ENCODE peak calls at places on chromosomes 3 and 15, in six cellular contexts. E, G, U, M, P and J are unnamed samples. For H3K9me2, the result is how much of the 10 kb centered on the place peaks cover.

GRCh38 chr15:70291295-70291694 is 193.6 kb upstream of the TLE3 start:
- DNase-seq in U (no peak), E (no peak), M (no peak), P (no peak), G (no peak), J (no peak)

GRCh38 chr15:57909388-57909787 is 156.1 kb downstream of the ALDH1A2 start:
- DNase-seq in E (no peak), G (no peak), P (no peak), M (no peak), U (no peak), J (no peak)

GRCh38 chr3:10417849-10418248 is 87.5 kb downstream of the ATP2B2 start:
- DNase-seq in P (peak), M (peak), U (no peak), E (peak), G (peak), J (no peak)

GRCh38 chr15:51387699-51388041 is 46.2 kb downstream of the GLDN start:
- DNase-seq in E (no peak), G (no peak), M (no peak), U (no peak), P (no peak), J (no peak)

GRCh38 chr3:39491014-39491413 is 23.5 kb downstream of the MOBP start:
- DNase-seq in M (no peak), G (no peak), E (no peak), P (no peak), U (no peak), J (no peak)

GRCh38 chr15:52994290-52994689 is 204.2 kb upstream of the ONECUT1 start:
- DNase-seq in P (no peak), G (no peak), M (no peak), U (no peak), E (no peak), J (no peak)

GRCh38 chr3:132726341-132726823 is 4.2 kb upstream of the NPHP3 start:
- DNase-seq in P (peak), G (no peak), M (peak), E (peak), U (peak), J (peak)

GRCh38 chr3:37571269-37571668 is 290.4 kb upstream of the CTDSPL start:
- DNase-seq in G (no peak), M (peak), P (no peak), U (no peak), E (no peak), J (no peak)

GRCh38 chr3:140902791-140903190 is 38.8 kb upstream of the SLC25A36 start:
- DNase-seq in U (no peak), E (no peak), G (no peak), P (no peak), M (no peak), J (no peak)

GRCh38 chr3:125212096-125212508 is 446 bp downstream of the SLC12A8 start:
- DNase-seq in G (no peak), P (peak), U (no peak), E (peak), M (no peak), J (peak)
- TF ChIP-seq EZH2 in G (no peak), P (no peak), U (no peak), E (no peak), M (no peak), J (no peak)

DNA sequence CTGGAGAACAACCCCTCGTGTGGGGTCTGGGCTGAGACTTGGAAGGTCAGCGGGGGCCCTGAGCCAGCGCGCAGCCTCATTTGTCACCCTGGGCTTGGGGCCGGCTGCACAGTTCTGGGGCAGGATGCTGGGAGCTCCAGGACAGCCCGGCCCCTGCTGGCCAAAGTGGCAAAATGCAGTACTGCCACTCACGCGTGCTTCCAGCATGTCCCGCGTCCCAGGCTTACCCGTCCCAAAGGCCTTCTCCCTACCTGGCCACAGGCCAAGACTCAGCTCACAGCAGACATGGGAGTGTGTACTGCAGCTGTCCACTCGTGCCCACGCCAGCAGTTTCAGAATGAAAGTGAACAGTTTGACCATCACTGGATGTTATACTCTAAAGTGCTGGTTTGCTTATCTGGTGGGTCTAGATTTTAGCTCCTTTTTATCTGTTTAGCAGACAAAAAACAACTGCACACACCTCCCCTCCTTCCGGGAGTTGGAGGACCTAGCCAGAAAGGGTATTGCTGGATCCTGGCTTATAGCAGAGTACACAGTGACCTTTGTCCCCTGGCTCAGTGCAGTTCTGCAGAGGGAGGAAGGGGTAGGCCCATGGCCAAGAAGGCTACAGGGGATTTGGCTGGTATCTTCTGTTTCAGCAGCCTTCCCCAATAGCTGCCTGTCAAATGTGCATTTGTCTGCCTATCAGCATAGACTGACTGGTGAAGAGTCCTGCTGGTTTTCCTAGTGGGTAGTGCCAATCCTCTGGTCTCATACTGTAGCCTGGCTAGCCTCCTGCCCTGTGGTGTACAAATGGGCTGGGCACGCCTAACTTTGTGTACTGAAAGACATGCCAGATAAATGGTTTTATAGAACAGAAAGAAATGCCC is 23.2 kb upstream of the IP6K2 start:
- DNase-seq in G (peak), U (peak), P (peak), M (peak), E (peak), J (peak)
- TF ChIP-seq EZH2phosphoT487 in G (no peak), U (no peak), P (no peak), M (no peak), E (no peak), J (no peak)

DNA sequence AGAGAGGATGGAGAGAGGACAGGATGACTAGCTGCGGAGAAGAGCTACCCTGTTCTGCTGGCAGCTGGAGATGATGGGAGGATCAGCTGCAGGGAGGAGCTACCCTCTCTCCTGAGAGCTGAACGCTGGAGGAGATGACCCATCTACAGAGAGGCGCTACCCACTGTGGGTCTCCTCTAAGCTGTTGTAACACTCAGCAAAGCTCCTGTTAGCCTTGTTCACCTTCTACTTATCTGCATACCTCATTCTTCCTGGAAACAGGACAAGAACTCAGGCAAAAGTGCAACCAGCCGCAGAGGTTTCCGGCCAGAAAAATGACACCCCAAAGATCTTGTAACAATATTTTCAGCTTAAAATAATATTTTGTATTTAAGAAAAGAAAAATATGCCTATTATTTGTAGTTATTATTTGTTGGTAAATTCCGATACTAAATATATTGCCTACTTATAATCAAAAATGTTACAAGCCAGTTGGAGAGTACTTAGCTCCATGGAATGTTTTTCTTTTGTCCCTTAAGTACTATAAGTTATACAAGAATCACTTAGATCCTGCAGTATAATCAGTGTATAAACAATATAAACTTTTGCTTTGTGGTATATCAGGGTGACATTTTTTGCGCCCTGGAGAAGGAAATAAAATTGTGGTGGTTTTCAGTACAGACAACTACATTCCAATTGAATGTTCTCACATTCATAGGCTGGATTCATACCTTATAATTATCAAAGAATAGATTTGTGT is 1188.0 kb upstream of the CADM2 start:
- DNase-seq in E (no peak), G (no peak), M (no peak), P (no peak), U (no peak), J (no peak)
- H3K9me2 ChIP-seq in E (under half), G (under half), M (under half), P (under half), U (under half), J (under half)

DNA sequence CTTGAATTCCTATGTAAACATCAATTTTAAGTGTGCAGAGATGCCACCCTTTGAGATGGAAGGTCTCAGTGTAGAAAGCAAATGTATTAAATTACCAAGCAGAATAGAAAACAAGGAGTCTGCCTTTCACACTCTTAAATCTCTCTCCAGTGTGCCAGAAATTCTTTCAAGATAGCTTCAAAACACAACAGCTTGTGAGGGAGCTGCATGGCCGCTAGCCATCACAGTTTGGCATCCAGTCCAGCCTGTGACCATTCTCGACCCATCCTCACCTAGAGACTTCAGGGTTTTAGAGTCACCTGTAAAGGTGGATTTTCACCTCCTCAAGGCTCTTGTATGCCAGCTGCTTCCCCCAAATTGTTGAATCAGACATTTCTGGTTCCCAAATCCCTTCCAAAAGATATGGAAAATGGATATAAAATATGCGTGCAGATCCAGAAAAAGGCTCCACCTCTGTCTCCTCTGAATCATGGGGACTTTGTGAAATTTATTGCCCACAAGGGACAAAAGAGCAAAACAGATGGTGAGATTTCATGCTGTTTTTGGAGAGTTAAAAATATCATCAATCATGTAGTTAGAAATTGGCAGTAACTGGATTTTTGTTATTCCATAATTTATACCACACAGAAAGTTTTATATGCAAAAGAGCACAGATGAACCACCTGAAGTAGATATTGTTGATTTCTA is 114.2 kb upstream of the THRB start:
- DNase-seq in E (no peak), P (no peak), G (no peak), M (peak), U (no peak), J (no peak)
- TF ChIP-seq EZH2 in E (no peak), P (no peak), G (no peak), M (no peak), U (no peak), J (no peak)

DNA sequence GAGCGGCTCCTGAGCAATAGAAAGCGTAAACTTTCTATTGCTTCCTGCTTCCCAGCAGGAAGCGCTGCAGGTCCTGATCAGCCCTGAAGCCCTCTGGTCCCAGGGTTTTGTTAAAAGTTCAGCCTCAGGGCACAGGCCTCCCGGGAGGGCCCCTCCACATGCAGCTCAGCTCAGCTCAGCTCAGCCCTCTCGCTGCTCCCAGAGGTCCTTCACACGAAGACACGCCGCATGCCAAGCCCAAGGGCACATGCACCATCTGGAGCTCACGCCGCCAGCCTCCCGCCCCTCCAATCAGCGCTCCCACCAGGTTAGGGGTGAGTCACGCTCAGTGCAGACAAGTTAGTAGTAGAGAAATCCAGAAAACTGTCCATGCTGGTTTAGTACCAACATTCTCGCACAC is 12.7 kb downstream of the TKT start:
- DNase-seq in P (peak), E (no peak), M (peak), G (no peak), U (no peak), J (no peak)
- TF ChIP-seq EZH2phosphoT487 in P (no peak), E (no peak), M (no peak), G (no peak), U (no peak), J (no peak)

GRCh38 chr3:70754314-70754713 is 441.9 kb upstream of the MDFIC2 start:
- DNase-seq in M (peak), U (no peak), E (no peak), G (no peak), P (no peak), J (no peak)
- H3K9me2 ChIP-seq in M (under half), U (under half), E (under half), G (under half), P (under half), J (under half)